ENCODE peak calls at places on chromosome 21, in eight cellular contexts. A, L, W, B, M, N, G and O are unnamed samples.

GRCh38 chr21:46153259-46154154 is 1.9 kb downstream of the FTCD start:
- DNase-seq in A (peak), L (peak), W (peak), B (no peak), M (no peak), N (no peak), G (no peak), O (no peak)

GRCh38 chr21:32566990-32567389 is 18.3 kb downstream of the TCP10L start:
- DNase-seq in A (no peak), L (no peak), W (no peak), B (no peak), M (no peak), N (no peak), G (no peak), O (no peak)

GRCh38 chr21:22842875-22843274 is 1844.7 kb downstream of the NCAM2 start:
- DNase-seq in A (no peak), L (peak), W (no peak), B (no peak), M (no peak), N (no peak), G (no peak), O (no peak)

GRCh38 chr21:41573902-41574690 is 66.1 kb upstream of the TMPRSS2 start:
- DNase-seq in A (no peak), L (no peak), W (no peak), B (no peak), M (no peak), N (no peak), G (no peak), O (no peak)

GRCh38 chr21:33644383-33645074 is 2.2 kb downstream of the ITSN1 start:
- DNase-seq in A (no peak), L (no peak), W (no peak), B (no peak), M (no peak), N (no peak), G (no peak), O (no peak)

GRCh38 chr21:42424848-42425602 is 21.3 kb downstream of the UBASH3A start:
- DNase-seq in A (peak), L (no peak), W (no peak), B (no peak), M (no peak), N (no peak), G (no peak), O (no peak)

GRCh38 chr21:43916691-43917514 is 51.9 kb downstream of the AGPAT3 start:
- DNase-seq in A (peak), L (no peak), W (no peak), B (no peak), M (no peak), N (no peak), G (no peak), O (no peak)

GRCh38 chr21:38741976-38742309 is 63.8 kb upstream of the ETS2 start:
- DNase-seq in A (no peak), L (no peak), W (no peak), B (no peak), M (no peak), N (no peak), G (no peak), O (no peak)

GRCh38 chr21:42392731-42393442 is 3.0 kb downstream of the TMPRSS3 start:
- DNase-seq in A (no peak), L (no peak), W (no peak), B (no peak), M (no peak), N (no peak), G (no peak), O (no peak)

GRCh38 chr21:37462087-37462861 is 95.7 kb downstream of the DYRK1A start:
- DNase-seq in A (no peak), L (no peak), W (no peak), B (no peak), M (no peak), N (no peak), G (no peak), O (no peak)